ENCODE peak calls at places on chromosome 1, in four cellular contexts. F is posterior vena cava, P is NCI-H510A, Q is left ventricle myocardium inferior. S is an unnamed sample.
A peak's percentile ranks its signal among the peaks of the same experiment; 100 is the strongest.

GRCh38 chr1:41353744-41354143 is 7.5 kb upstream of the FOXO6 start:
- DNase-seq in F (peak; percentile 24), Q (no peak), P (peak; percentile 70), S (no peak)

GRCh38 chr1:38558476-38559179 is 300.9 kb downstream of the RRAGC start:
- DNase-seq in Q (no peak), P (no peak), F (no peak), S (no peak)

GRCh38 chr1:43836267-43836951 is 97.2 kb upstream of the ARTN start:
- DNase-seq in P (peak; percentile 100), Q (peak; percentile 66), F (no peak), S (no peak)

GRCh38 chr1:107140703-107141490 is at the start of gene NTNG1:
- DNase-seq in F (peak; percentile 78), P (no peak), Q (no peak), S (no peak)

GRCh38 chr1:229171934-229172333 is 99.0 kb upstream of the RAB4A start:
- DNase-seq in P (peak; percentile 72), F (no peak), Q (no peak), S (no peak)

GRCh38 chr1:50985094-50985493 is 15.0 kb downstream of the CDKN2C start:
- DNase-seq in P (no peak), Q (no peak), F (no peak), S (no peak)

GRCh38 chr1:207913951-207914350 is 3.0 kb upstream of the CD34 start:
- DNase-seq in P (no peak), F (no peak), Q (no peak), S (no peak)

GRCh38 chr1:239388578-239388977 is 2.2 kb downstream of the CHRM3 start:
- DNase-seq in P (no peak), Q (no peak), F (no peak), S (no peak)

GRCh38 chr1:1626207-1627141 is 5.5 kb upstream of the MMP23B start:
- DNase-seq in Q (no peak), P (no peak), F (no peak), S (no peak)

GRCh38 chr1:91311672-91312071 is 93.0 kb downstream of the HFM1 start:
- DNase-seq in P (no peak), Q (no peak), F (no peak), S (no peak)

GRCh38 chr1:145708063-145708462 is 895 bp upstream of the PDZK1 start:
- DNase-seq in P (no peak), F (no peak), Q (no peak), S (no peak)

GRCh38 chr1:2232255-2232915 is 4.3 kb downstream of the SKI start:
- DNase-seq in F (no peak), P (no peak), Q (no peak), S (no peak)

GRCh38 chr1:182930985-182931384 is 22.0 kb downstream of the SHCBP1L start:
- DNase-seq in F (no peak), P (no peak), Q (no peak), S (no peak)

GRCh38 chr1:58649555-58649954 is 50.3 kb downstream of the MYSM1 start:
- DNase-seq in F (no peak), Q (no peak), P (no peak), S (no peak)

GRCh38 chr1:193909406-193909805 is 723.0 kb upstream of the B3GALT2 start:
- DNase-seq in Q (no peak), P (no peak), F (no peak), S (no peak)

GRCh38 chr1:231691618-231692259 is 65.1 kb downstream of the DISC1 start:
- DNase-seq in P (no peak), F (no peak), Q (peak; percentile 38), S (no peak)

GRCh38 chr1:109655624-109656519 is at the start of gene GSTM4:
- DNase-seq in Q (peak; percentile 92), P (peak; percentile 52), F (peak; percentile 95), S (no peak)

GRCh38 chr1:112538883-112539282 is 30.1 kb downstream of the WNT2B start:
- DNase-seq in F (no peak), P (no peak), Q (no peak), S (no peak)

GRCh38 chr1:110300412-110300811 is 38.8 kb upstream of the RBM15 start:
- DNase-seq in P (no peak), Q (no peak), F (no peak), S (no peak)

GRCh38 chr1:65141394-65141793 is 6.6 kb upstream of the AK4 start:
- DNase-seq in P (no peak), Q (no peak), F (no peak), S (no peak)

GRCh38 chr1:1037366-1038327 is 17.7 kb downstream of the AGRN start:
- DNase-seq in P (no peak), F (no peak), Q (no peak), S (no peak)

GRCh38 chr1:31244326-31244725 is 4.6 kb upstream of the NKAIN1 start:
- DNase-seq in P (no peak), Q (no peak), F (no peak), S (no peak)

GRCh38 chr1:160166459-160166858 is 15.1 kb downstream of the ATP1A4 start:
- DNase-seq in F (no peak), P (no peak), Q (no peak), S (no peak)

GRCh38 chr1:178644308-178645120 is 80.5 kb upstream of the RALGPS2 start:
- DNase-seq in P (peak; percentile 3), F (no peak), Q (peak; percentile 29), S (no peak)

GRCh38 chr1:7069888-7070287 is 284.6 kb downstream of the CAMTA1 start:
- DNase-seq in F (peak; percentile 74), Q (no peak), P (peak; percentile 45), S (no peak)

GRCh38 chr1:116111196-116112021 is at the start of gene MAB21L3:
- DNase-seq in P (no peak), Q (no peak), F (no peak), S (no peak)

GRCh38 chr1:57138432-57139078 is 172.7 kb upstream of the C8B start:
- DNase-seq in F (no peak), P (no peak), Q (no peak), S (no peak)

GRCh38 chr1:30759718-30760281 is 2.2 kb upstream of the LAPTM5 start:
- DNase-seq in P (no peak), F (no peak), Q (no peak), S (no peak)

GRCh38 chr1:162847839-162848453 is 13.0 kb downstream of the CCDC190 start:
- DNase-seq in P (peak; percentile 9), F (peak; percentile 90), Q (peak; percentile 66), S (no peak)

GRCh38 chr1:70840260-70840953 is 207.2 kb downstream of the PTGER3 start:
- DNase-seq in F (no peak), P (no peak), Q (no peak), S (no peak)

GRCh38 chr1:196462101-196462500 is 146.1 kb downstream of the KCNT2 start:
- DNase-seq in F (no peak), Q (no peak), P (no peak), S (no peak)

GRCh38 chr1:218171302-218171893 is 113.7 kb upstream of the RRP15 start:
- DNase-seq in P (no peak), F (no peak), Q (no peak), S (no peak)

GRCh38 chr1:153583976-153584375 is 18.3 kb upstream of the S100A2 start:
- DNase-seq in P (no peak), F (no peak), Q (no peak), S (no peak)